ENCODE peak calls at places on chromosome 3, in five cellular contexts. One of them, this sample, is unnamed. For H3K4me1, the result is how much of the 10 kb centered on the place peaks cover.

GRCh38 chr3:171811059-171811912 is 1.0 kb upstream of the PLD1 start:
- DNase-seq in hepatocyte: peak
- DNase-seq in fibroblast of lung: peak
- DNase-seq in astrocyte: peak
- DNase-seq in GM23338: no peak
- DNase-seq in this sample: peak

GRCh38 chr3:152835311-152836102 is 576 bp downstream of the P2RY1 start:
- DNase-seq in hepatocyte: peak
- DNase-seq in fibroblast of lung: peak
- DNase-seq in astrocyte: peak
- DNase-seq in GM23338: peak
- DNase-seq in this sample: peak

GRCh38 chr3:107458871-107459270 is 63.9 kb upstream of the BBX start:
- DNase-seq in hepatocyte: no peak
- DNase-seq in fibroblast of lung: peak
- DNase-seq in astrocyte: peak
- DNase-seq in GM23338: no peak
- DNase-seq in this sample: no peak

GRCh38 chr3:132556467-132557159 is 40.5 kb upstream of the ACKR4 start:
- DNase-seq in hepatocyte: no peak
- DNase-seq in fibroblast of lung: peak
- DNase-seq in astrocyte: no peak
- DNase-seq in GM23338: peak
- DNase-seq in this sample: peak

GRCh38 chr3:18223591-18224338 is 201.4 kb downstream of the SATB1 start:
- DNase-seq in hepatocyte: no peak
- DNase-seq in fibroblast of lung: no peak
- DNase-seq in astrocyte: no peak
- DNase-seq in GM23338: no peak
- DNase-seq in this sample: peak

GRCh38 chr3:132787616-132788015 is 65.4 kb upstream of the NPHP3 start:
- DNase-seq in hepatocyte: peak
- DNase-seq in fibroblast of lung: peak
- DNase-seq in astrocyte: no peak
- DNase-seq in GM23338: no peak
- DNase-seq in this sample: peak

GRCh38 chr3:26589678-26590077 is 32.9 kb upstream of the LRRC3B start:
- DNase-seq in hepatocyte: no peak
- DNase-seq in fibroblast of lung: no peak
- DNase-seq in astrocyte: no peak
- DNase-seq in GM23338: no peak
- DNase-seq in this sample: no peak

GRCh38 chr3:81752604-81753003 is 8.8 kb downstream of the GBE1 start:
- DNase-seq in hepatocyte: no peak
- DNase-seq in fibroblast of lung: no peak
- DNase-seq in astrocyte: no peak
- DNase-seq in GM23338: no peak
- DNase-seq in this sample: no peak

GRCh38 chr3:52310861-52311566 is 5.1 kb upstream of the DNAH1 start:
- DNase-seq in hepatocyte: no peak
- DNase-seq in fibroblast of lung: no peak
- DNase-seq in astrocyte: no peak
- DNase-seq in GM23338: no peak
- DNase-seq in this sample: no peak

GRCh38 chr3:183844606-183845005 is 19.2 kb upstream of the MAP6D1 start:
- DNase-seq in hepatocyte: peak
- DNase-seq in fibroblast of lung: peak
- DNase-seq in astrocyte: peak
- DNase-seq in GM23338: no peak
- DNase-seq in this sample: no peak

GRCh38 chr3:161863775-161864174 is 367.2 kb downstream of the OTOL1 start:
- DNase-seq in hepatocyte: no peak
- DNase-seq in fibroblast of lung: no peak
- DNase-seq in astrocyte: no peak
- DNase-seq in GM23338: no peak
- DNase-seq in this sample: no peak

GRCh38 chr3:29775352-29775751 is 494.5 kb downstream of the RBMS3 start:
- DNase-seq in hepatocyte: no peak
- DNase-seq in fibroblast of lung: no peak
- DNase-seq in astrocyte: peak
- DNase-seq in GM23338: no peak
- DNase-seq in this sample: no peak

GRCh38 chr3:127735767-127736693 is 63.3 kb downstream of the ABTB1 start:
- DNase-seq in hepatocyte: peak
- DNase-seq in fibroblast of lung: peak
- DNase-seq in astrocyte: peak
- DNase-seq in GM23338: no peak
- DNase-seq in this sample: peak

GRCh38 chr3:49158792-49159191 is 7.3 kb downstream of the CCDC71 start:
- DNase-seq in hepatocyte: no peak
- DNase-seq in fibroblast of lung: no peak
- DNase-seq in astrocyte: no peak
- DNase-seq in GM23338: no peak
- DNase-seq in this sample: no peak

GRCh38 chr3:8540456-8540855 is 38.8 kb downstream of the LMCD1 start:
- DNase-seq in hepatocyte: no peak
- DNase-seq in fibroblast of lung: no peak
- DNase-seq in astrocyte: no peak
- DNase-seq in GM23338: no peak
- DNase-seq in this sample: no peak

GRCh38 chr3:71064976-71065763 is 518.4 kb downstream of the FOXP1 start:
- DNase-seq in hepatocyte: peak
- DNase-seq in fibroblast of lung: peak
- DNase-seq in astrocyte: no peak
- DNase-seq in GM23338: peak
- DNase-seq in this sample: peak

GRCh38 chr3:71066356-71066755 is 517.2 kb downstream of the FOXP1 start:
- DNase-seq in hepatocyte: no peak
- DNase-seq in fibroblast of lung: no peak
- DNase-seq in astrocyte: no peak
- DNase-seq in GM23338: peak
- DNase-seq in this sample: no peak

GRCh38 chr3:71064288-71064975 is 519.1 kb downstream of the FOXP1 start:
- DNase-seq in hepatocyte: no peak
- DNase-seq in fibroblast of lung: peak
- DNase-seq in astrocyte: peak
- DNase-seq in GM23338: peak
- DNase-seq in this sample: peak

GRCh38 chr3:71066849-71067261 is 516.7 kb downstream of the FOXP1 start:
- DNase-seq in hepatocyte: no peak
- DNase-seq in fibroblast of lung: peak
- DNase-seq in astrocyte: peak
- DNase-seq in GM23338: no peak
- DNase-seq in this sample: peak

GRCh38 chr3:71065764-71066013 is 517.8 kb downstream of the FOXP1 start:
- DNase-seq in hepatocyte: no peak
- DNase-seq in fibroblast of lung: no peak
- DNase-seq in astrocyte: no peak
- DNase-seq in GM23338: no peak
- DNase-seq in this sample: no peak
- H3K4me1 ChIP-seq in hepatocyte: half or more
- H3K4me1 ChIP-seq in fibroblast of lung: under half
- H3K4me1 ChIP-seq in astrocyte: under half
- H3K4me1 ChIP-seq in GM23338: half or more
- H3K4me1 ChIP-seq in this sample: half or more

DNA sequence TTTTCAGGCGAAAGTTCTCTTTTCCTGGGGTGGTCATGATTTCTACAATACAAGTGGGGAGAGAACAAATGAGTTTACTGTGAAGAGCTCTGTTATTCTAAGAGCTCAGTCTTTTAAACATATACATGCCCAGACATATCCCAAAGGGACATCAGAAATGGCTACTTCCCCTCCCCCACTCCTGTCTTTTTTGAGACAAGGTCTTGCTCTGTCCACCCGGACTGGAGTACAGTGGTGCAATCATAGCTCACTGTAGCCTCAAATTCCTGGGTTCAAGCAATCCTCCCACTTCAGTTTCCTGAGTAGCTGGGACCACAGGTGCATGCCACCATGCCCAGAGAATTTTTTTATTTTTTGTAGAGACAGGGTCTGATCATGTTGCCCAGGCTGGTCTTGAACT is 18.2 kb downstream of the KPNA1 start:
- DNase-seq in hepatocyte: no peak
- DNase-seq in fibroblast of lung: no peak
- DNase-seq in astrocyte: no peak
- DNase-seq in GM23338: no peak
- DNase-seq in this sample: no peak
- H3K27ac ChIP-seq in hepatocyte: no peak
- H3K27ac ChIP-seq in fibroblast of lung: no peak
- H3K27ac ChIP-seq in astrocyte: no peak
- H3K27ac ChIP-seq in GM23338: peak
- H3K27ac ChIP-seq in this sample: no peak

DNA sequence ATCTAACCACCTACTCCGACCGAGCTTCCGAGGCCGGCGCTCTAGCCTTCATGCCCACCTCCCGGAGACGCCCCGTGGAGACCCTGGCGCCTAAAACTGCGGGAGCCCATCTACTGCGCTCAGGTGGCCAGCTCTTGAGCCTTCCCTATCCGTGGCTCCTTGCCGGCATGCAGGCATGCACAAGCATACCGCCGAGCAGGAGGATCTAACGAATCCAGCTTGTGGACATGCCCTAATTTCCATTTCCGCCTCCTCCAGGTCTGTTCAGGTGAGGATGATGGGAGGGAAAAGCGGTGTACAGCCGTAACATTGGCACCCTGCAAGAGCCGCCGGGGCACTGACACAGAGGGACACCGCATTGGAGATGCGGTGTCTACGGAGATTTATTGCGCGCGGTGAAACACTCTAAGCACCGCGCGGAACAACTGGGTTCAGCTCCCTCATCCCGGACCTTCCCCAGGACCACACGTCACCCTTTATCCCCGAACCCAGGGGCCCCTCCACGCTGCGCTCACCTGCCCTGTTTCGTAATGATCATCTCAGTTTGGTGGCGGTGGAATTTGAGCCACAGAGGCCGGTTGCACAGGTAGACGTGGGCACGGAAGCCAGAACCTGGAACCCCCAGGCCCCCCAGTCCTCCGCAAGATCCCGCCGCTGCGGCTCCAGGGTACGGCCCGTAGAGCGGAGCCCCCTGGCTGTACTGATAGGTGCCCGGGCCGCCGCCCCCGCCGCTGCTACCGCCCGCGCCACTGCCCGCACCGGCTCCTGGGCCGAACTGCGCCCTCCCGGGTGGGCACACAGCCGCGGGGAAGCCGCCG is 1.0 kb downstream of the EOMES start:
- DNase-seq in hepatocyte: no peak
- DNase-seq in fibroblast of lung: no peak
- DNase-seq in astrocyte: no peak
- DNase-seq in GM23338: peak
- DNase-seq in this sample: no peak
- TF ChIP-seq EZH2 in hepatocyte: no peak
- TF ChIP-seq EZH2 in fibroblast of lung: peak
- TF ChIP-seq EZH2 in astrocyte: peak
- TF ChIP-seq EZH2 in GM23338: peak
- TF ChIP-seq EZH2 in this sample: no peak

GRCh38 chr3:112120485-112120836 is 12.6 kb downstream of the GCSAM start:
- DNase-seq in hepatocyte: no peak
- DNase-seq in fibroblast of lung: no peak
- DNase-seq in astrocyte: no peak
- DNase-seq in GM23338: no peak
- DNase-seq in this sample: no peak
- H3K4me1 ChIP-seq in hepatocyte: under half
- H3K4me1 ChIP-seq in fibroblast of lung: under half
- H3K4me1 ChIP-seq in astrocyte: under half
- H3K4me1 ChIP-seq in GM23338: under half
- H3K4me1 ChIP-seq in this sample: under half

DNA sequence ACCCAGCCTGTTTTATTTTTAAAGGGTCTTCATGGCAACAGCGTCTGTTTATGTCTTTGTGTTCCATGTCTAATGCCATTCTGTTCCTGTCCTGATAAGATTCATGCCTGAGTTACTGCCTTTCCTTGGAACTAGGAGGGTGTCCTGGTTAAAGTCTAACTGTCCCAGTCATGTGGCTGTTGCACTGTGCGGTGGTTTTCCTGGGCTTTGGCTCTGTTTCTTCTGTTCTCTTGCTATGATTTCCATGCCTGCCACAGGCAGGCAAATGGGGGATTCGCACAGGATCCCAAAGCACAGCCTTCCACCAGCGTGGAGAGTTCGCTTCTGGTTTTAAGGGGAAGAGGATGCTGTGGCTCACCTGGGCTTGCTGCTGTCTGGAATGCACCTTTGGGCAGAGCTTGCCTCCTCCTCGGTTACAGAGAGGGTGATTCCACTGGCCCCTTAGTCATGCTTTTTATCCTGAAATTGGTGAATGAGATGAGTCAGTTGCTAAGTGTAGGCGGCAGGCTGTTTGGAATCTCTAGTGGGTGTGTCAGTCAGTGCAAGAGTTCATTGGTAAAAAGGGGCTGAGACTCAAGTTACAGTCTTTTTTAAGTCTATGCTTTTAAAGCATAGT is 86.8 kb downstream of the CCK start:
- DNase-seq in hepatocyte: peak
- DNase-seq in fibroblast of lung: peak
- DNase-seq in astrocyte: peak
- DNase-seq in GM23338: peak
- DNase-seq in this sample: peak
- H3K27ac ChIP-seq in hepatocyte: peak
- H3K27ac ChIP-seq in fibroblast of lung: peak
- H3K27ac ChIP-seq in astrocyte: peak
- H3K27ac ChIP-seq in GM23338: peak
- H3K27ac ChIP-seq in this sample: peak

DNA sequence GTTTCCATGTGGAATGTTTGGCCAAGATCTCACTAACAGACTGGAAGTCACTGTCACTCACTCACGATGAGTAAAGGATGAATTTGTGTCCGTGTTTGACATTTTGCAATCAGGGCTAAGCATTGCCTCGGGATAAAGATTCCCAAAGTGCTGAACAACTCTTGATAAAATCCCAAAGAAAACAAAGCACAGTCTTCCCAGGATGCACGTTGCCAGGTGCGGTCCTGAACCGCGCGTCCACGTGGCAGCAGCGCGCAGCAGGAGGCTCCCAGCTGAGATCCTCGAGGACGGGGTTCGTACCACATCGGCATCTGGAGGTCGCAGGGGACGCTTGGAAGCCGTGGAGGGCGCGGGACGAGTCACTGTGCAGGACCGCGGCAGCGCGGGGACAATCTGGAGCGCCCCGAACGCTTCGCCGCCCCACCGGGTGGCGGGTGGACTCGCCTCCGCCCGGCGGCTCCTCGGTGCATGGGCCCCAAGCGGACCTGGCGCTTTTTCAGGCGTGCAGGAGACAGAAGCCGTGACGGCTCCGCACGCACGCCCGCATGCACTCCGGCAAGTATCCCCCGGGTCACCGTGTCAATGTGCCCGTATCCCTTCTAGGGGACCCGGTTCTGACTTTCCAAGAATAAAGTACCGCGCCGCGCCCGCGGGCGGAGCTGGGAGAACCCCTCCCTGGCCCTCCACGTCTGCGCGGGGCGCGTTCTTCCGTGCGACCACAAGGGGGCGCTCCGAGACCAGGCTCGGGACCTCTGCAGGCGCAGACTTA is 17.7 kb downstream of the CPN2 start:
- DNase-seq in hepatocyte: peak
- DNase-seq in fibroblast of lung: peak
- DNase-seq in astrocyte: peak
- DNase-seq in GM23338: peak
- DNase-seq in this sample: peak
- TF ChIP-seq EZH2 in hepatocyte: no peak
- TF ChIP-seq EZH2 in fibroblast of lung: no peak
- TF ChIP-seq EZH2 in astrocyte: no peak
- TF ChIP-seq EZH2 in GM23338: no peak
- TF ChIP-seq EZH2 in this sample: no peak